ENCODE peak calls at places on chromosome 13, in six cellular contexts. R is HAP-1, D is skeletal muscle cell, X is head of caudate nucleus, F is SHP77, O is Right ventricle myocardium superior. M is an unnamed sample.

GRCh38 chr13:98399756-98400155 is 177.2 kb downstream of the STK24 start:
- DNase-seq in O (no peak), X (no peak), F (no peak), D (no peak), R (no peak), M (no peak)

GRCh38 chr13:23518231-23518630 is 52.0 kb upstream of the TNFRSF19 start:
- DNase-seq in R (peak; percentile 55), X (no peak), F (no peak), D (no peak), O (no peak), M (no peak)

GRCh38 chr13:37769078-37769477 is 100.5 kb downstream of the TRPC4 start:
- DNase-seq in X (no peak), O (no peak), D (no peak), F (no peak), R (peak; percentile 22), M (no peak)

GRCh38 chr13:67221630-67222226 is 8.4 kb downstream of the PCDH9 start:
- DNase-seq in D (no peak), F (no peak), O (no peak), X (no peak), R (no peak), M (no peak)

GRCh38 chr13:36920612-36921185 is 661 bp upstream of the SMAD9 start:
- DNase-seq in R (no peak), D (no peak), X (no peak), O (no peak), F (no peak), M (no peak)

GRCh38 chr13:50376895-50377575 is 361.8 kb downstream of the KCNRG start:
- DNase-seq in X (peak; percentile 45), F (no peak), O (no peak), R (no peak), D (no peak), M (no peak)

GRCh38 chr13:111099292-111099691 is 15.8 kb upstream of the ARHGEF7 start:
- DNase-seq in F (no peak), D (no peak), X (no peak), O (no peak), R (no peak), M (no peak)

GRCh38 chr13:106416645-106417044 is 118.8 kb downstream of the EFNB2 start:
- DNase-seq in O (no peak), D (no peak), X (peak; percentile 46), R (no peak), F (no peak), M (no peak)

GRCh38 chr13:66618702-66619101 is 611.4 kb downstream of the PCDH9 start:
- DNase-seq in O (no peak), D (peak; percentile 33), R (peak; percentile 59), X (no peak), F (no peak), M (no peak)

GRCh38 chr13:79287994-79288795 is 117.9 kb downstream of the RBM26 start:
- DNase-seq in R (no peak), X (no peak), D (no peak), O (no peak), F (no peak), M (no peak)

GRCh38 chr13:40550130-40550529 is 116.3 kb downstream of the FOXO1 start:
- DNase-seq in O (no peak), X (no peak), R (no peak), D (no peak), F (no peak), M (no peak)

GRCh38 chr13:68176486-68176885 is 946.4 kb upstream of the PCDH9 start:
- DNase-seq in X (no peak), R (no peak), O (no peak), D (peak; percentile 74), F (no peak), M (no peak)

GRCh38 chr13:44470623-44471562 is 97.3 kb downstream of the SERP2 start:
- DNase-seq in F (no peak), O (no peak), X (no peak), D (no peak), R (peak; percentile 34), M (no peak)

GRCh38 chr13:40096357-40096911 is 441.0 kb downstream of the COG6 start:
- DNase-seq in F (no peak), O (no peak), D (no peak), R (peak; percentile 81), X (no peak), M (no peak)

GRCh38 chr13:103772576-103772975 is 706.4 kb upstream of the SLC10A2 start:
- DNase-seq in O (no peak), X (no peak), D (no peak), F (peak; percentile 26), R (no peak), M (no peak)

GRCh38 chr13:28171266-28171665 is 32.9 kb downstream of the PAN3 start:
- DNase-seq in O (no peak), X (no peak), R (no peak), D (no peak), F (no peak), M (no peak)

GRCh38 chr13:45280751-45281634 is 60.0 kb downstream of the TPT1 start:
- DNase-seq in R (peak; percentile 34), X (peak; percentile 94), O (peak; percentile 67), D (peak; percentile 34), F (peak; percentile 53), M (peak; percentile 83)

GRCh38 chr13:54185785-54186184 is 1157.2 kb downstream of the OLFM4 start:
- DNase-seq in F (peak; percentile 16), D (no peak), O (no peak), X (no peak), R (peak; percentile 86), M (no peak)

GRCh38 chr13:100836696-100837095 is 162.1 kb upstream of the TMTC4 start:
- DNase-seq in O (no peak), R (no peak), F (no peak), D (peak; percentile 81), X (no peak), M (no peak)

GRCh38 chr13:29887651-29888050 is 37.2 kb upstream of the UBL3 start:
- DNase-seq in F (no peak), R (no peak), X (no peak), D (no peak), O (no peak), M (no peak)

GRCh38 chr13:104833221-104833620 is 1702.2 kb downstream of the EFNB2 start:
- DNase-seq in O (no peak), D (no peak), F (no peak), X (no peak), R (no peak), M (no peak)

GRCh38 chr13:39952244-39953233 is 297.1 kb downstream of the COG6 start:
- DNase-seq in F (no peak), X (no peak), O (no peak), D (no peak), R (no peak), M (no peak)

GRCh38 chr13:59842507-59842906 is 321.2 kb downstream of the DIAPH3 start:
- DNase-seq in O (no peak), X (no peak), F (no peak), D (no peak), R (no peak), M (no peak)

GRCh38 chr13:30421093-30422055 is 919 bp upstream of the UBE2L5 start:
- DNase-seq in X (peak; percentile 74), F (no peak), R (peak; percentile 72), D (no peak), O (peak; percentile 94), M (peak; percentile 44)

GRCh38 chr13:47672982-47673670 is 327.9 kb downstream of the SUCLA2 start:
- DNase-seq in D (peak; percentile 95), X (no peak), R (no peak), O (no peak), F (no peak), M (no peak)

GRCh38 chr13:25478186-25478585 is 106.4 kb downstream of the ATP8A2 start:
- DNase-seq in X (no peak), F (no peak), D (peak; percentile 21), O (no peak), R (peak; percentile 97), M (no peak)

GRCh38 chr13:110114351-110114750 is 192.6 kb downstream of the COL4A1 start:
- DNase-seq in R (no peak), D (no peak), X (no peak), F (no peak), O (no peak), M (no peak)

GRCh38 chr13:84649853-84650252 is 767.6 kb upstream of the SLITRK1 start:
- DNase-seq in F (no peak), D (no peak), O (no peak), X (no peak), R (no peak), M (no peak)